ENCODE peak calls at places on chromosomes 5 and 9, in nine cellular contexts. One of them, this sample, is unnamed.

GRCh38 chr5:132662925-132663770 is 5.2 kb downstream of the IL13 start:
- DNase-seq in putamen: no peak
- DNase-seq in amygdala: no peak
- DNase-seq in anterior cingulate cortex: no peak
- DNase-seq in GM03348: peak; percentile 44
- DNase-seq in H1: no peak
- DNase-seq in effector memory CD8-positive, alpha-beta T cell: peak; percentile 40
- DNase-seq in HuH-7.5: no peak
- DNase-seq in AML-193: no peak
- DNase-seq in this sample: no peak

GRCh38 chr9:117662651-117663050 is 41.6 kb upstream of the TLR4 start:
- DNase-seq in putamen: no peak
- DNase-seq in amygdala: no peak
- DNase-seq in anterior cingulate cortex: no peak
- DNase-seq in GM03348: no peak
- DNase-seq in H1: no peak
- DNase-seq in effector memory CD8-positive, alpha-beta T cell: no peak
- DNase-seq in HuH-7.5: no peak
- DNase-seq in AML-193: no peak
- DNase-seq in this sample: no peak

GRCh38 chr9:6024035-6024554 is 8.7 kb upstream of the RANBP6 start:
- DNase-seq in putamen: no peak
- DNase-seq in amygdala: no peak
- DNase-seq in anterior cingulate cortex: no peak
- DNase-seq in GM03348: no peak
- DNase-seq in H1: no peak
- DNase-seq in effector memory CD8-positive, alpha-beta T cell: no peak
- DNase-seq in HuH-7.5: no peak
- DNase-seq in AML-193: no peak
- DNase-seq in this sample: peak; percentile 33

GRCh38 chr5:139776856-139777255 is 18.8 kb upstream of the PSD2 start:
- DNase-seq in putamen: no peak
- DNase-seq in amygdala: no peak
- DNase-seq in anterior cingulate cortex: no peak
- DNase-seq in GM03348: no peak
- DNase-seq in H1: no peak
- DNase-seq in effector memory CD8-positive, alpha-beta T cell: no peak
- DNase-seq in HuH-7.5: no peak
- DNase-seq in AML-193: no peak
- DNase-seq in this sample: no peak

GRCh38 chr5:146947181-146947941 is 68.8 kb upstream of the PPP2R2B start:
- DNase-seq in putamen: no peak
- DNase-seq in amygdala: no peak
- DNase-seq in anterior cingulate cortex: no peak
- DNase-seq in GM03348: no peak
- DNase-seq in H1: no peak
- DNase-seq in effector memory CD8-positive, alpha-beta T cell: no peak
- DNase-seq in HuH-7.5: no peak
- DNase-seq in AML-193: peak; percentile 59
- DNase-seq in this sample: no peak

GRCh38 chr9:100577776-100578448 is at the start of gene CAVIN4:
- DNase-seq in putamen: no peak
- DNase-seq in amygdala: no peak
- DNase-seq in anterior cingulate cortex: no peak
- DNase-seq in GM03348: peak; percentile 52
- DNase-seq in H1: no peak
- DNase-seq in effector memory CD8-positive, alpha-beta T cell: no peak
- DNase-seq in HuH-7.5: no peak
- DNase-seq in AML-193: no peak
- DNase-seq in this sample: no peak

GRCh38 chr9:25205285-25205684 is 473.0 kb downstream of the TUSC1 start:
- DNase-seq in putamen: no peak
- DNase-seq in amygdala: no peak
- DNase-seq in anterior cingulate cortex: no peak
- DNase-seq in GM03348: no peak
- DNase-seq in H1: no peak
- DNase-seq in effector memory CD8-positive, alpha-beta T cell: no peak
- DNase-seq in HuH-7.5: no peak
- DNase-seq in AML-193: no peak
- DNase-seq in this sample: no peak

GRCh38 chr9:133992780-133993634 is 883 bp upstream of the VAV2 start:
- DNase-seq in putamen: no peak
- DNase-seq in amygdala: peak; percentile 40
- DNase-seq in anterior cingulate cortex: peak; percentile 67
- DNase-seq in GM03348: peak; percentile 96
- DNase-seq in H1: peak; percentile 39
- DNase-seq in effector memory CD8-positive, alpha-beta T cell: peak; percentile 56
- DNase-seq in HuH-7.5: peak; percentile 77
- DNase-seq in AML-193: peak; percentile 44
- DNase-seq in this sample: peak; percentile 88

GRCh38 chr5:141725909-141726308 is 43.9 kb upstream of the ARAP3 start:
- DNase-seq in putamen: no peak
- DNase-seq in amygdala: no peak
- DNase-seq in anterior cingulate cortex: no peak
- DNase-seq in GM03348: no peak
- DNase-seq in H1: no peak
- DNase-seq in effector memory CD8-positive, alpha-beta T cell: no peak
- DNase-seq in HuH-7.5: no peak
- DNase-seq in AML-193: no peak
- DNase-seq in this sample: no peak

GRCh38 chr5:20276061-20276958 is 288.3 kb upstream of the CDH18 start:
- DNase-seq in putamen: no peak
- DNase-seq in amygdala: no peak
- DNase-seq in anterior cingulate cortex: peak; percentile 10
- DNase-seq in GM03348: peak; percentile 62
- DNase-seq in H1: no peak
- DNase-seq in effector memory CD8-positive, alpha-beta T cell: no peak
- DNase-seq in HuH-7.5: no peak
- DNase-seq in AML-193: no peak
- DNase-seq in this sample: no peak

GRCh38 chr9:127783111-127783621 is 2.7 kb upstream of the CDK9 start:
- DNase-seq in putamen: no peak
- DNase-seq in amygdala: no peak
- DNase-seq in anterior cingulate cortex: no peak
- DNase-seq in GM03348: no peak
- DNase-seq in H1: no peak
- DNase-seq in effector memory CD8-positive, alpha-beta T cell: peak; percentile 84
- DNase-seq in HuH-7.5: no peak
- DNase-seq in AML-193: peak; percentile 97
- DNase-seq in this sample: no peak

GRCh38 chr5:133467712-133468463 is 144.5 kb downstream of the FSTL4 start:
- DNase-seq in putamen: no peak
- DNase-seq in amygdala: no peak
- DNase-seq in anterior cingulate cortex: no peak
- DNase-seq in GM03348: no peak
- DNase-seq in H1: no peak
- DNase-seq in effector memory CD8-positive, alpha-beta T cell: no peak
- DNase-seq in HuH-7.5: no peak
- DNase-seq in AML-193: no peak
- DNase-seq in this sample: peak; percentile 18

GRCh38 chr5:95916687-95917085 is 45.0 kb downstream of the ELL2 start:
- DNase-seq in putamen: no peak
- DNase-seq in amygdala: no peak
- DNase-seq in anterior cingulate cortex: no peak
- DNase-seq in GM03348: no peak
- DNase-seq in H1: no peak
- DNase-seq in effector memory CD8-positive, alpha-beta T cell: no peak
- DNase-seq in HuH-7.5: no peak
- DNase-seq in AML-193: no peak
- DNase-seq in this sample: no peak

GRCh38 chr9:130872058-130872453 is 24.6 kb downstream of the QRFP start:
- DNase-seq in putamen: no peak
- DNase-seq in amygdala: no peak
- DNase-seq in anterior cingulate cortex: no peak
- DNase-seq in GM03348: no peak
- DNase-seq in H1: no peak
- DNase-seq in effector memory CD8-positive, alpha-beta T cell: no peak
- DNase-seq in HuH-7.5: no peak
- DNase-seq in AML-193: no peak
- DNase-seq in this sample: no peak

GRCh38 chr5:150774145-150774544 is 4.4 kb upstream of the SMIM3 start:
- DNase-seq in putamen: no peak
- DNase-seq in amygdala: no peak
- DNase-seq in anterior cingulate cortex: no peak
- DNase-seq in GM03348: peak; percentile 61
- DNase-seq in H1: no peak
- DNase-seq in effector memory CD8-positive, alpha-beta T cell: no peak
- DNase-seq in HuH-7.5: no peak
- DNase-seq in AML-193: no peak
- DNase-seq in this sample: no peak

GRCh38 chr9:117184173-117184572 is 230.7 kb downstream of the ASTN2 start:
- DNase-seq in putamen: no peak
- DNase-seq in amygdala: no peak
- DNase-seq in anterior cingulate cortex: no peak
- DNase-seq in GM03348: no peak
- DNase-seq in H1: no peak
- DNase-seq in effector memory CD8-positive, alpha-beta T cell: no peak
- DNase-seq in HuH-7.5: no peak
- DNase-seq in AML-193: no peak
- DNase-seq in this sample: no peak

GRCh38 chr9:16652511-16653101 is 217.9 kb downstream of the BNC2 start:
- DNase-seq in putamen: no peak
- DNase-seq in amygdala: no peak
- DNase-seq in anterior cingulate cortex: no peak
- DNase-seq in GM03348: no peak
- DNase-seq in H1: no peak
- DNase-seq in effector memory CD8-positive, alpha-beta T cell: no peak
- DNase-seq in HuH-7.5: no peak
- DNase-seq in AML-193: no peak
- DNase-seq in this sample: no peak

GRCh38 chr9:87212563-87213154 is 265.4 kb upstream of the GAS1 start:
- DNase-seq in putamen: no peak
- DNase-seq in amygdala: no peak
- DNase-seq in anterior cingulate cortex: no peak
- DNase-seq in GM03348: no peak
- DNase-seq in H1: no peak
- DNase-seq in effector memory CD8-positive, alpha-beta T cell: no peak
- DNase-seq in HuH-7.5: no peak
- DNase-seq in AML-193: no peak
- DNase-seq in this sample: no peak

GRCh38 chr5:156201793-156202388 is 125.1 kb upstream of the SGCD start:
- DNase-seq in putamen: peak; percentile 65
- DNase-seq in amygdala: no peak
- DNase-seq in anterior cingulate cortex: no peak
- DNase-seq in GM03348: peak; percentile 40
- DNase-seq in H1: no peak
- DNase-seq in effector memory CD8-positive, alpha-beta T cell: no peak
- DNase-seq in HuH-7.5: no peak
- DNase-seq in AML-193: no peak
- DNase-seq in this sample: no peak

GRCh38 chr5:134000696-134001453 is 3.9 kb downstream of the VDAC1 start:
- DNase-seq in putamen: no peak
- DNase-seq in amygdala: no peak
- DNase-seq in anterior cingulate cortex: no peak
- DNase-seq in GM03348: no peak
- DNase-seq in H1: no peak
- DNase-seq in effector memory CD8-positive, alpha-beta T cell: no peak
- DNase-seq in HuH-7.5: no peak
- DNase-seq in AML-193: no peak
- DNase-seq in this sample: no peak

GRCh38 chr5:131005963-131006684 is 158.9 kb downstream of the HINT1 start:
- DNase-seq in putamen: no peak
- DNase-seq in amygdala: no peak
- DNase-seq in anterior cingulate cortex: no peak
- DNase-seq in GM03348: no peak
- DNase-seq in H1: no peak
- DNase-seq in effector memory CD8-positive, alpha-beta T cell: no peak
- DNase-seq in HuH-7.5: no peak
- DNase-seq in AML-193: no peak
- DNase-seq in this sample: no peak

GRCh38 chr9:111481885-111482636 is 2.1 kb downstream of the ECPAS start:
- DNase-seq in putamen: no peak
- DNase-seq in amygdala: no peak
- DNase-seq in anterior cingulate cortex: no peak
- DNase-seq in GM03348: no peak
- DNase-seq in H1: no peak
- DNase-seq in effector memory CD8-positive, alpha-beta T cell: no peak
- DNase-seq in HuH-7.5: peak; percentile 40
- DNase-seq in AML-193: peak; percentile 17
- DNase-seq in this sample: no peak

GRCh38 chr9:93598647-93599241 is 22.4 kb downstream of the PHF2 start:
- DNase-seq in putamen: no peak
- DNase-seq in amygdala: no peak
- DNase-seq in anterior cingulate cortex: no peak
- DNase-seq in GM03348: peak; percentile 40
- DNase-seq in H1: no peak
- DNase-seq in effector memory CD8-positive, alpha-beta T cell: no peak
- DNase-seq in HuH-7.5: no peak
- DNase-seq in AML-193: no peak
- DNase-seq in this sample: no peak

GRCh38 chr5:3350781-3351180 is 244.9 kb upstream of the IRX1 start:
- DNase-seq in putamen: no peak
- DNase-seq in amygdala: no peak
- DNase-seq in anterior cingulate cortex: no peak
- DNase-seq in GM03348: no peak
- DNase-seq in H1: no peak
- DNase-seq in effector memory CD8-positive, alpha-beta T cell: no peak
- DNase-seq in HuH-7.5: no peak
- DNase-seq in AML-193: no peak
- DNase-seq in this sample: no peak

GRCh38 chr5:107248065-107248695 is 422.6 kb downstream of the EFNA5 start:
- DNase-seq in putamen: peak; percentile 22
- DNase-seq in amygdala: peak; percentile 0
- DNase-seq in anterior cingulate cortex: no peak
- DNase-seq in GM03348: peak; percentile 14
- DNase-seq in H1: peak; percentile 34
- DNase-seq in effector memory CD8-positive, alpha-beta T cell: peak; percentile 48
- DNase-seq in HuH-7.5: peak; percentile 10
- DNase-seq in AML-193: peak; percentile 8
- DNase-seq in this sample: no peak

GRCh38 chr5:60540855-60541805 is 158.8 kb downstream of the DEPDC1B start:
- DNase-seq in putamen: no peak
- DNase-seq in amygdala: no peak
- DNase-seq in anterior cingulate cortex: no peak
- DNase-seq in GM03348: peak; percentile 48
- DNase-seq in H1: no peak
- DNase-seq in effector memory CD8-positive, alpha-beta T cell: no peak
- DNase-seq in HuH-7.5: no peak
- DNase-seq in AML-193: no peak
- DNase-seq in this sample: no peak

GRCh38 chr9:14238518-14238917 is 75.4 kb downstream of the NFIB start:
- DNase-seq in putamen: peak; percentile 12
- DNase-seq in amygdala: no peak
- DNase-seq in anterior cingulate cortex: no peak
- DNase-seq in GM03348: peak; percentile 13
- DNase-seq in H1: no peak
- DNase-seq in effector memory CD8-positive, alpha-beta T cell: no peak
- DNase-seq in HuH-7.5: no peak
- DNase-seq in AML-193: no peak
- DNase-seq in this sample: no peak